ENCODE peak calls at places on chromosomes 12 and 14, in six cellular contexts. R, A, Q, N, M and T are unnamed samples.

GRCh38 chr12:105168006-105168405 is 60.5 kb downstream of the WASHC4 start:
- DNase-seq in R (no peak), A (no peak), Q (no peak), N (no peak), M (no peak), T (no peak)

GRCh38 chr12:52798671-52799497 is 3.0 kb upstream of the KRT3 start:
- DNase-seq in R (peak; percentile 24), A (no peak), Q (peak; percentile 70), N (no peak), M (no peak), T (no peak)

GRCh38 chr14:86596024-86596423 is 1066.1 kb downstream of the FLRT2 start:
- DNase-seq in R (no peak), A (no peak), Q (no peak), N (no peak), M (no peak), T (no peak)

GRCh38 chr12:57089259-57090245 is 638 bp downstream of the NAB2 start:
- DNase-seq in R (peak; percentile 65), A (peak; percentile 67), Q (no peak), N (peak; percentile 68), M (peak; percentile 88), T (no peak)

GRCh38 chr12:54988402-54989054 is 4.0 kb upstream of the TESPA1 start:
- DNase-seq in R (no peak), A (peak; percentile 71), Q (no peak), N (no peak), M (peak; percentile 61), T (peak; percentile 55)

GRCh38 chr14:92717571-92718042 is 30.8 kb downstream of the LGMN start:
- DNase-seq in R (no peak), A (no peak), Q (no peak), N (peak; percentile 28), M (no peak), T (no peak)

GRCh38 chr12:28240853-28241252 is 50.6 kb downstream of the CCDC91 start:
- DNase-seq in R (no peak), A (no peak), Q (no peak), N (no peak), M (no peak), T (no peak)

GRCh38 chr14:99758121-99758871 is 34.9 kb upstream of the EML1 start:
- DNase-seq in R (no peak), A (peak; percentile 49), Q (peak; percentile 37), N (no peak), M (no peak), T (no peak)

GRCh38 chr14:34804933-34805332 is 70.2 kb downstream of the BAZ1A start:
- DNase-seq in R (no peak), A (no peak), Q (no peak), N (no peak), M (no peak), T (no peak)

GRCh38 chr14:104735830-104736642 is 12.0 kb downstream of the ADSS1 start:
- DNase-seq in R (no peak), A (peak; percentile 65), Q (no peak), N (no peak), M (peak; percentile 89), T (no peak)

GRCh38 chr12:117111386-117112267 is 12.4 kb upstream of the TESC start:
- DNase-seq in R (no peak), A (peak; percentile 19), Q (no peak), N (no peak), M (no peak), T (peak; percentile 61)

GRCh38 chr14:36553650-36554260 is 28.7 kb downstream of the NKX2-8 start:
- DNase-seq in R (peak; percentile 48), A (peak; percentile 50), Q (peak; percentile 62), N (peak; percentile 8), M (no peak), T (peak; percentile 23)